ENCODE peak calls at places on chromosomes 6 and 20, in six cellular contexts. D, M, K, S, X and E are unnamed samples.

GRCh38 chr6:114310053-114310452 is 32.8 kb downstream of the HS3ST5 start:
- DNase-seq in K (no peak), X (no peak), S (no peak), D (no peak), M (no peak), E (no peak)

GRCh38 chr6:44043479-44044153 is 83.6 kb downstream of the MRPL14 start:
- DNase-seq in X (peak), K (no peak), D (peak), M (no peak), S (no peak), E (no peak)

GRCh38 chr6:10309826-10310405 is 105.0 kb downstream of the TFAP2A start:
- DNase-seq in K (no peak), M (no peak), D (no peak), S (no peak), X (no peak), E (no peak)

GRCh38 chr6:44268095-44268628 is 2.1 kb upstream of the TMEM151B start:
- DNase-seq in X (peak), D (peak), S (peak), K (peak), M (peak), E (peak)

GRCh38 chr20:34815636-34816035 is 9.8 kb downstream of the NCOA6 start:
- DNase-seq in S (no peak), X (peak), D (peak), M (no peak), K (no peak), E (no peak)

GRCh38 chr6:142935553-142936517 is 9.1 kb downstream of the HIVEP2 start:
- DNase-seq in M (no peak), D (no peak), S (no peak), X (no peak), K (no peak), E (peak)

GRCh38 chr20:36407196-36407733 is 101.1 kb downstream of the DLGAP4 start:
- DNase-seq in X (no peak), M (no peak), S (no peak), D (no peak), K (no peak), E (no peak)

GRCh38 chr20:4666001-4666470 is 55.7 kb upstream of the PRND start:
- DNase-seq in M (peak), K (no peak), S (no peak), D (peak), X (peak), E (peak)

GRCh38 chr6:33967966-33968724 is 164.3 kb upstream of the MLN start:
- DNase-seq in S (no peak), X (no peak), M (no peak), D (no peak), K (no peak), E (no peak)

GRCh38 chr20:24872291-24873014 is 76.6 kb upstream of the CST7 start:
- DNase-seq in X (no peak), D (no peak), M (no peak), S (no peak), K (no peak), E (peak)

GRCh38 chr6:89375427-89375868 is 22.9 kb upstream of the UBE2J1 start:
- DNase-seq in K (peak), X (no peak), M (no peak), D (no peak), S (peak), E (peak)

GRCh38 chr6:123323419-123324329 is 313.1 kb downstream of the TRDN start:
- DNase-seq in X (no peak), M (no peak), S (no peak), D (peak), K (no peak), E (no peak)

GRCh38 chr6:113856011-113856551 is 1.1 kb upstream of the MARCKS start:
- DNase-seq in M (no peak), S (peak), K (peak), X (peak), D (peak), E (peak)

GRCh38 chr6:73487473-73487872 is 25.9 kb downstream of the MTO1 start:
- DNase-seq in D (no peak), M (no peak), X (no peak), K (no peak), S (no peak), E (no peak)

GRCh38 chr6:101102702-101103101 is 221.6 kb upstream of the ASCC3 start:
- DNase-seq in M (no peak), D (no peak), S (no peak), K (no peak), X (no peak), E (no peak)

GRCh38 chr20:19699132-19699971 is 58.7 kb upstream of the RIN2 start:
- DNase-seq in D (peak), X (peak), K (no peak), M (no peak), S (no peak), E (no peak)

GRCh38 chr6:87558446-87558845 is 31.3 kb downstream of the RARS2 start:
- DNase-seq in X (peak), M (no peak), S (no peak), D (no peak), K (no peak), E (no peak)

GRCh38 chr6:43767553-43768505 is 2.2 kb upstream of the VEGFA start:
- DNase-seq in X (no peak), K (no peak), S (no peak), D (no peak), M (no peak), E (no peak)

GRCh38 chr6:152391179-152391880 is 245.8 kb downstream of the SYNE1 start:
- DNase-seq in M (no peak), S (no peak), D (peak), X (no peak), K (no peak), E (no peak)